ENCODE peak calls at places on chromosomes 5 and 9, in four cellular contexts. One of them, this sample, is unnamed.

GRCh38 chr9:93288891-93289883 is 105.2 kb downstream of the WNK2 start:
- DNase-seq in GM23338: peak; percentile 35
- DNase-seq in fibroblast of lung: peak; percentile 79
- DNase-seq in HCT116: no peak
- DNase-seq in this sample: no peak

GRCh38 chr5:75651575-75651974 is 40.3 kb downstream of the ANKDD1B start:
- DNase-seq in GM23338: no peak
- DNase-seq in fibroblast of lung: no peak
- DNase-seq in HCT116: no peak
- DNase-seq in this sample: no peak

GRCh38 chr5:44845777-44846176 is 37.0 kb downstream of the MRPS30 start:
- DNase-seq in fibroblast of lung: no peak
- DNase-seq in GM23338: no peak
- DNase-seq in HCT116: no peak
- DNase-seq in this sample: no peak

GRCh38 chr5:111930407-111930806 is 173.4 kb upstream of the NREP start:
- DNase-seq in HCT116: no peak
- DNase-seq in GM23338: no peak
- DNase-seq in fibroblast of lung: peak; percentile 34
- DNase-seq in this sample: no peak

GRCh38 chr5:168679515-168679920 is 100.3 kb upstream of the PANK3 start:
- DNase-seq in GM23338: peak; percentile 95
- DNase-seq in HCT116: peak; percentile 59
- DNase-seq in fibroblast of lung: peak; percentile 75
- DNase-seq in this sample: peak; percentile 91

GRCh38 chr5:67886761-67887160 is 328.8 kb upstream of the PIK3R1 start:
- DNase-seq in fibroblast of lung: no peak
- DNase-seq in GM23338: no peak
- DNase-seq in HCT116: no peak
- DNase-seq in this sample: no peak

GRCh38 chr5:157366741-157367684 is 93.0 kb upstream of the NIPAL4 start:
- DNase-seq in HCT116: no peak
- DNase-seq in fibroblast of lung: peak; percentile 82
- DNase-seq in GM23338: peak; percentile 71
- DNase-seq in this sample: peak; percentile 72

GRCh38 chr9:93678199-93679019 is 102.0 kb downstream of the PHF2 start:
- DNase-seq in fibroblast of lung: no peak
- DNase-seq in GM23338: no peak
- DNase-seq in HCT116: no peak
- DNase-seq in this sample: no peak

GRCh38 chr5:52802272-52803011 is 14.7 kb downstream of the ITGA1 start:
- DNase-seq in fibroblast of lung: peak; percentile 29
- DNase-seq in GM23338: no peak
- DNase-seq in HCT116: no peak
- DNase-seq in this sample: no peak

GRCh38 chr5:16666861-16667481 is 50.2 kb upstream of the RETREG1 start:
- DNase-seq in fibroblast of lung: peak; percentile 48
- DNase-seq in GM23338: peak; percentile 17
- DNase-seq in HCT116: no peak
- DNase-seq in this sample: peak; percentile 29

GRCh38 chr9:137280478-137281344 is 3.2 kb downstream of the TOR4A start:
- DNase-seq in GM23338: peak; percentile 77
- DNase-seq in fibroblast of lung: peak; percentile 32
- DNase-seq in HCT116: no peak
- DNase-seq in this sample: peak; percentile 82

GRCh38 chr9:122821278-122821952 is 7.0 kb downstream of the PDCL start:
- DNase-seq in GM23338: no peak
- DNase-seq in HCT116: no peak
- DNase-seq in fibroblast of lung: peak; percentile 64
- DNase-seq in this sample: no peak

GRCh38 chr5:179118338-179118737 is 58.2 kb downstream of the ZNF354C start:
- DNase-seq in fibroblast of lung: no peak
- DNase-seq in GM23338: no peak
- DNase-seq in HCT116: no peak
- DNase-seq in this sample: no peak

GRCh38 chr9:91282292-91282691 is 79.4 kb downstream of the AUH start:
- DNase-seq in fibroblast of lung: no peak
- DNase-seq in HCT116: no peak
- DNase-seq in GM23338: no peak
- DNase-seq in this sample: no peak

GRCh38 chr5:3195991-3196390 is 399.6 kb upstream of the IRX1 start:
- DNase-seq in HCT116: no peak
- DNase-seq in fibroblast of lung: no peak
- DNase-seq in GM23338: peak; percentile 53
- DNase-seq in this sample: peak; percentile 66

GRCh38 chr5:394671-395155 is 48.3 kb upstream of the EXOC3 start:
- DNase-seq in GM23338: no peak
- DNase-seq in fibroblast of lung: no peak
- DNase-seq in HCT116: no peak
- DNase-seq in this sample: no peak

GRCh38 chr5:106380736-106381135 is 1290.0 kb downstream of the EFNA5 start:
- DNase-seq in HCT116: no peak
- DNase-seq in GM23338: no peak
- DNase-seq in fibroblast of lung: peak; percentile 55
- DNase-seq in this sample: no peak

GRCh38 chr5:40386293-40386692 is 293.4 kb upstream of the PTGER4 start:
- DNase-seq in HCT116: no peak
- DNase-seq in GM23338: peak; percentile 8
- DNase-seq in fibroblast of lung: no peak
- DNase-seq in this sample: no peak

GRCh38 chr9:112328545-112328944 is 4.9 kb downstream of the PTBP3 start:
- DNase-seq in fibroblast of lung: no peak
- DNase-seq in HCT116: no peak
- DNase-seq in GM23338: no peak
- DNase-seq in this sample: no peak

GRCh38 chr9:91534374-91534773 is 110.7 kb upstream of the NFIL3 start:
- DNase-seq in GM23338: no peak
- DNase-seq in HCT116: no peak
- DNase-seq in fibroblast of lung: no peak
- DNase-seq in this sample: no peak

GRCh38 chr5:116622375-116623075 is 47.9 kb upstream of the SEMA6A start:
- DNase-seq in fibroblast of lung: no peak
- DNase-seq in HCT116: no peak
- DNase-seq in GM23338: no peak
- DNase-seq in this sample: no peak

GRCh38 chr9:100294806-100295205 is 57.9 kb downstream of the TEX10 start:
- DNase-seq in GM23338: no peak
- DNase-seq in fibroblast of lung: no peak
- DNase-seq in HCT116: no peak
- DNase-seq in this sample: no peak

GRCh38 chr5:173881811-173882575 is 6.2 kb upstream of the CPEB4 start:
- DNase-seq in fibroblast of lung: no peak
- DNase-seq in GM23338: no peak
- DNase-seq in HCT116: no peak
- DNase-seq in this sample: no peak

GRCh38 chr9:4508246-4508906 is 18.1 kb downstream of the SLC1A1 start:
- DNase-seq in fibroblast of lung: no peak
- DNase-seq in HCT116: no peak
- DNase-seq in GM23338: no peak
- DNase-seq in this sample: no peak

GRCh38 chr5:55146543-55147151 is 13.3 kb upstream of the GPX8 start:
- DNase-seq in HCT116: peak; percentile 82
- DNase-seq in fibroblast of lung: peak; percentile 85
- DNase-seq in GM23338: peak; percentile 95
- DNase-seq in this sample: peak; percentile 90

GRCh38 chr9:7108956-7109355 is 351.2 kb downstream of the KDM4C start:
- DNase-seq in HCT116: no peak
- DNase-seq in GM23338: no peak
- DNase-seq in fibroblast of lung: no peak
- DNase-seq in this sample: no peak

GRCh38 chr9:133910855-133911514 is 81.1 kb downstream of the VAV2 start:
- DNase-seq in fibroblast of lung: no peak
- DNase-seq in HCT116: no peak
- DNase-seq in GM23338: no peak
- DNase-seq in this sample: no peak

GRCh38 chr5:53333160-53333559 is 147.3 kb upstream of the FST start:
- DNase-seq in GM23338: no peak
- DNase-seq in HCT116: no peak
- DNase-seq in fibroblast of lung: peak; percentile 43
- DNase-seq in this sample: no peak

GRCh38 chr9:88818495-88819201 is 172.6 kb upstream of the S1PR3 start:
- DNase-seq in HCT116: no peak
- DNase-seq in fibroblast of lung: peak; percentile 48
- DNase-seq in GM23338: peak; percentile 19
- DNase-seq in this sample: peak; percentile 24

GRCh38 chr5:143850050-143850713 is 38.2 kb downstream of the HMHB1 start:
- DNase-seq in HCT116: no peak
- DNase-seq in GM23338: no peak
- DNase-seq in fibroblast of lung: no peak
- DNase-seq in this sample: no peak

GRCh38 chr5:107253246-107253645 is 417.5 kb downstream of the EFNA5 start:
- DNase-seq in fibroblast of lung: no peak
- DNase-seq in HCT116: no peak
- DNase-seq in GM23338: no peak
- DNase-seq in this sample: no peak

GRCh38 chr5:43313854-43314457 is 744 bp upstream of the HMGCS1 start:
- DNase-seq in fibroblast of lung: no peak
- DNase-seq in HCT116: no peak
- DNase-seq in GM23338: peak; percentile 16
- DNase-seq in this sample: peak; percentile 50
- H2AFZ ChIP-seq in fibroblast of lung: peak overlapping the region; percentile 39
- H2AFZ ChIP-seq in HCT116: peak overlapping the region; percentile 51
- H2AFZ ChIP-seq in GM23338: peak overlapping the region; percentile 97
- H2AFZ ChIP-seq in this sample: peak overlapping the region; percentile 70

DNA sequence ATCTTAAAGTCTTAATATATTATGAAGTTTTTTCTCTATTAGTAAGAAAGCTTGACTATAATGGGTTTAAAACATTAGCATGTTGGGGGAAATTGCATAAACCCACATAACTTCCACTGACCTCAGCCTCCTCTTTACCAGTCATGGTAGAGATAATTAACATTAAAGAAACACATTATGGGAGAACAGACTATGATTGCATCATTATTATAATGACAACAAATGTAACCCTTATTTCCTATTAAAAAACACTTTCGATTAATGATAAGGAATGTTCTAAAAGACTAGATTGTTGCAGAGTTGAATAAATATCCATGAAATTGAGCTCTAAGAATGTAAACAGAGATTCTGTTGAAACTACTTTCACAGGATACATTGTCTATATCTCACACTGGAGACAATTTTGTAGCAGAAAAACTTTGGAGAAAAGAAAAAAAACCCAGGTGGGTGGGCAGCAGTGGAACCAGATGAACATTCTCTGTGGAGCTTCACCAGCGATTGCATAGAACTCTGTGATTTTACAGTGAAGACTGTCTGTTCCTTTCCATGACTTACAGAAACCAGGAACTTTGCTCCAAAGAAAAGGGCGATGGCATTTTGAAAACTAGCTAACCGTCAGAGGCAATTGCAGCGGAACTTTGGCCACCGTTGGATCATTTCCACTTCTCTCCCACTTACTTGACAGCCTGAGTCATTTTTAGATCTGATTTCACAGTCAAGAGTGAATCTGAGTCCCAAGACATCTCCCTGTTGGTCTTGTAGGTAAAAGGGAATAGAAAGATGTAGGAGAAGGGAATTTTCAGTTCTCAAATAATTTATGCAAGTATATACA is 21.0 kb upstream of the ERAP2 start:
- DNase-seq in HCT116: no peak
- DNase-seq in GM23338: no peak
- DNase-seq in fibroblast of lung: peak; percentile 96
- DNase-seq in this sample: no peak
- H2AFZ ChIP-seq in HCT116: no peak overlapping the region
- H2AFZ ChIP-seq in GM23338: peak overlapping the region; percentile 38
- H2AFZ ChIP-seq in fibroblast of lung: peak overlapping the region; percentile 47
- H2AFZ ChIP-seq in this sample: no peak overlapping the region

DNA sequence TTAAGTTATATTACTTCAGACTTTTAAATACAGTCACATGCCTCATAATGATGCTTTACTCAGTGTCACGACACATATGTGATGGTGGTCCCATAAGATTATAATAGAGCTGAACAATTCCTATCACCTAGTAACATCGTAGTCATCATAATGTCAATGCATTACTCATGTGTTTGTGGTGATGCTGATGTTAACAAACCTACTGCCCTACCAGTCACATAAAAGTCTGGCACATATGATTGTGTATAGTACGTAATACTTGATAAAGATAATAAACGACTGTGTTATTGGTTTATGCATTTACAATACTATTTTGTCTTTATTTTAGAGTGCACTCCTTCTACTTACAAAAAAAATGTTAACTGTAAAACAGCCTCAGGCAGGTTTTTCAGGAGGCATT is 103.7 kb downstream of the PAM start:
- DNase-seq in fibroblast of lung: peak; percentile 55
- DNase-seq in GM23338: no peak
- DNase-seq in HCT116: no peak
- DNase-seq in this sample: no peak
- H2AFZ ChIP-seq in fibroblast of lung: no peak overlapping the region
- H2AFZ ChIP-seq in GM23338: no peak overlapping the region
- H2AFZ ChIP-seq in HCT116: no peak overlapping the region
- H2AFZ ChIP-seq in this sample: no peak overlapping the region

DNA sequence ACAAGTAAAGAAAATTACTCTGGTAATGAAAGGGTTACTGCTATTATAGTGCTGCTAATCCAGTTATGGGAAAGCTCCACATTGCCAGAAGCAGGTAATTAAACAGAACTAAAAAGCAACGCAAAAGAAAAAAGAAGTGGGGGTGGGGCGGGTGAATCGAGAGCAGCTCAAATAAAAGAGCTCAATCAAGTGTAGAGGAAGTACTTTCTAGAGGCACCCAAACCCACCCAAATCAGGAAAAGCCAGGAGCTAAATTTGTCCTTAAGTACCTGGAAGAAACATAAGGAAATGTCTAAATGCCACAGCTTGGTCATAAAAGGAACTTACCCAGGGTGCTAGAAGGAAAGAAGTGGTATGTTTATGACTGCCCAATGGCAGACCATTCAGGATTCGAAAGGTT is 2.4 kb upstream of the RNF145 start:
- DNase-seq in GM23338: no peak
- DNase-seq in fibroblast of lung: no peak
- DNase-seq in HCT116: no peak
- DNase-seq in this sample: no peak
- H2AFZ ChIP-seq in GM23338: peak overlapping the region; percentile 30
- H2AFZ ChIP-seq in fibroblast of lung: no peak overlapping the region
- H2AFZ ChIP-seq in HCT116: no peak overlapping the region
- H2AFZ ChIP-seq in this sample: no peak overlapping the region

GRCh38 chr5:133030343-133031005 is 4.1 kb upstream of the ZCCHC10 start:
- DNase-seq in HCT116: no peak
- DNase-seq in GM23338: no peak
- DNase-seq in fibroblast of lung: no peak
- DNase-seq in this sample: no peak
- H2AFZ ChIP-seq in HCT116: no peak overlapping the region
- H2AFZ ChIP-seq in GM23338: no peak overlapping the region
- H2AFZ ChIP-seq in fibroblast of lung: no peak overlapping the region
- H2AFZ ChIP-seq in this sample: no peak overlapping the region

GRCh38 chr9:98302938-98303337 is 47.5 kb upstream of the TBC1D2 start:
- DNase-seq in GM23338: no peak
- DNase-seq in fibroblast of lung: no peak
- DNase-seq in HCT116: no peak
- DNase-seq in this sample: no peak
- H2AFZ ChIP-seq in GM23338: peak overlapping the region; percentile 28
- H2AFZ ChIP-seq in fibroblast of lung: no peak overlapping the region
- H2AFZ ChIP-seq in HCT116: no peak overlapping the region
- H2AFZ ChIP-seq in this sample: peak overlapping the region; percentile 50